ENCODE peak calls at places on chromosome 6, in seven cellular contexts. A is RPMI7951; J is caudate nucleus; D is activated CD8-positive, alpha-beta memory T cell treated with anti-CD3 and anti-CD28 coated beads, Interleukin-2, amount 10 ng/mL, durations not matched to agents 7 days and 5 days; G is hypothalamus; M is SK-N-SH; B is cardiac muscle cell. H is an unnamed sample.

GRCh38 chr6:94254689-94255088 is 835.3 kb upstream of the EPHA7 start:
- DNase-seq in B (no peak), M (no peak), D (no peak), J (no peak), G (no peak), A (no peak), H (no peak)

GRCh38 chr6:45115696-45116095 is 212.4 kb upstream of the RUNX2 start:
- DNase-seq in B (peak; percentile 60), D (no peak), A (peak; percentile 29), G (no peak), M (no peak), J (no peak), H (no peak)

GRCh38 chr6:149499066-149499465 is 14.3 kb upstream of the ZC3H12D start:
- DNase-seq in B (peak; percentile 90), M (no peak), J (no peak), G (no peak), D (no peak), A (peak; percentile 81), H (no peak)

GRCh38 chr6:7087491-7087979 is 20.2 kb upstream of the RREB1 start:
- DNase-seq in A (no peak), G (no peak), B (no peak), M (no peak), D (peak; percentile 80), J (no peak), H (no peak)

GRCh38 chr6:161141173-161141572 is 132.7 kb downstream of the AGPAT4 start:
- DNase-seq in A (no peak), G (no peak), J (no peak), D (no peak), M (no peak), B (no peak), H (no peak)

GRCh38 chr6:169556758-169557505 is 144.9 kb downstream of the WDR27 start:
- DNase-seq in M (no peak), B (no peak), G (no peak), D (peak; percentile 81), A (no peak), J (no peak), H (no peak)

GRCh38 chr6:42269553-42269952 is 51.9 kb upstream of the MRPS10 start:
- DNase-seq in A (no peak), G (no peak), D (peak; percentile 82), J (no peak), B (no peak), M (no peak), H (no peak)

GRCh38 chr6:108168501-108168979 is 2.7 kb downstream of the NR2E1 start:
- DNase-seq in D (no peak), B (peak; percentile 28), G (no peak), M (peak; percentile 74), A (no peak), J (no peak), H (no peak)

GRCh38 chr6:41779336-41779735 is 364 bp downstream of the FRS3 start:
- DNase-seq in G (no peak), J (no peak), B (no peak), A (no peak), M (no peak), D (no peak), H (no peak)

GRCh38 chr6:102355578-102355977 is 962.1 kb downstream of the GRIK2 start:
- DNase-seq in M (no peak), D (no peak), J (no peak), B (no peak), G (no peak), A (no peak), H (no peak)

GRCh38 chr6:168589275-168589674 is 148.3 kb downstream of the SMOC2 start:
- DNase-seq in A (no peak), B (no peak), D (no peak), G (no peak), J (no peak), M (no peak), H (no peak)

GRCh38 chr6:36803908-36804307 is 35.3 kb downstream of the CPNE5 start:
- DNase-seq in B (no peak), J (no peak), M (no peak), D (no peak), G (no peak), A (no peak), H (no peak)

GRCh38 chr6:87095056-87095527 is at the start of gene CGA:
- DNase-seq in A (no peak), J (no peak), D (no peak), G (no peak), M (no peak), B (no peak), H (no peak)

GRCh38 chr6:49626811-49627210 is 9.8 kb downstream of the RHAG start:
- DNase-seq in G (no peak), D (no peak), B (no peak), M (no peak), A (no peak), J (no peak), H (no peak)

GRCh38 chr6:36223706-36224105 is 27.2 kb downstream of the BRPF3 start:
- DNase-seq in M (no peak), D (no peak), J (no peak), G (no peak), B (peak; percentile 22), A (no peak), H (no peak)

GRCh38 chr6:155483858-155484257 is 28.2 kb upstream of the NOX3 start:
- DNase-seq in B (peak; percentile 81), D (no peak), G (no peak), M (no peak), A (peak; percentile 49), J (no peak), H (no peak)

GRCh38 chr6:84623956-84624680 is 140.3 kb downstream of the TBX18 start:
- DNase-seq in J (no peak), M (no peak), A (peak; percentile 88), G (no peak), B (peak; percentile 93), D (no peak), H (no peak)

GRCh38 chr6:35096129-35096852 is 44.8 kb downstream of the TCP11 start:
- DNase-seq in M (peak; percentile 26), B (peak; percentile 75), D (no peak), J (no peak), G (no peak), A (peak; percentile 90), H (no peak)

GRCh38 chr6:14729186-14729871 is 516.5 kb upstream of the JARID2 start:
- DNase-seq in M (no peak), A (no peak), J (no peak), G (no peak), B (no peak), D (no peak), H (no peak)

GRCh38 chr6:117512056-117512828 is 29.8 kb downstream of the DCBLD1 start:
- DNase-seq in G (no peak), D (no peak), A (no peak), J (no peak), M (no peak), B (no peak), H (no peak)

GRCh38 chr6:74066168-74066871 is 370.3 kb downstream of the CD109 start:
- DNase-seq in G (no peak), D (no peak), A (peak; percentile 10), B (peak; percentile 69), M (no peak), J (no peak), H (no peak)

GRCh38 chr6:97913721-97914120 is 630.7 kb upstream of the MMS22L start:
- DNase-seq in G (no peak), A (no peak), B (no peak), M (no peak), J (no peak), D (no peak), H (no peak)

GRCh38 chr6:135568366-135568765 is 70.8 kb upstream of the AHI1 start:
- DNase-seq in J (no peak), A (peak; percentile 77), G (no peak), M (peak; percentile 45), D (peak; percentile 84), B (peak; percentile 94), H (no peak)

H was measured in nucleus accumbens.